ENCODE peak calls at places on chromosomes 7 and 10, in eight cellular contexts. G is esophagus squamous epithelium, P is lung, C is HFFc6, T is neural crest cell, S is cardiac muscle cell, K is fibroblast of lung, I is bronchial epithelial cell. L is an unnamed sample.

GRCh38 chr10:128068398-128069285 is 57.6 kb downstream of the MKI67 start:
- DNase-seq in G (no peak), P (no peak), C (no peak), T (no peak), S (no peak), K (no peak), I (no peak), L (no peak)

GRCh38 chr7:114986805-114987204 is 64.9 kb downstream of the MDFIC start:
- DNase-seq in G (no peak), P (no peak), C (peak), T (no peak), S (peak), K (no peak), I (no peak), L (no peak)

GRCh38 chr7:137882261-137882668 is 35.5 kb upstream of the DGKI start:
- DNase-seq in G (no peak), P (no peak), C (peak), T (no peak), S (peak), K (peak), I (peak), L (peak)

GRCh38 chr10:103758294-103758681 is 97.1 kb downstream of the SH3PXD2A start:
- DNase-seq in G (no peak), P (no peak), C (peak), T (no peak), S (no peak), K (no peak), I (peak), L (no peak)

GRCh38 chr7:43302211-43302711 is 189.8 kb downstream of the HECW1 start:
- DNase-seq in G (no peak), P (no peak), C (peak), T (no peak), S (peak), K (peak), I (peak), L (peak)

GRCh38 chr7:73864981-73865711 is 4.2 kb downstream of the TMEM270 start:
- DNase-seq in G (no peak), P (no peak), C (no peak), T (no peak), S (no peak), K (no peak), I (no peak), L (no peak)

GRCh38 chr10:52256832-52257691 is 57.0 kb upstream of the DKK1 start:
- DNase-seq in G (no peak), P (peak), C (no peak), T (no peak), S (peak), K (peak), I (peak), L (no peak)

GRCh38 chr7:137818036-137818435 is 28.7 kb downstream of the DGKI start:
- DNase-seq in G (no peak), P (no peak), C (peak), T (no peak), S (no peak), K (peak), I (no peak), L (no peak)

GRCh38 chr10:11683529-11684320 is 58.5 kb upstream of the ECHDC3 start:
- DNase-seq in G (no peak), P (no peak), C (no peak), T (no peak), S (no peak), K (no peak), I (no peak), L (no peak)

GRCh38 chr7:110994028-110994967 is 96.6 kb upstream of the LRRN3 start:
- DNase-seq in G (no peak), P (no peak), C (no peak), T (no peak), S (peak), K (no peak), I (peak), L (peak)

GRCh38 chr10:132111871-132112341 is 46.2 kb downstream of the JAKMIP3 start:
- DNase-seq in G (no peak), P (no peak), C (no peak), T (no peak), S (no peak), K (no peak), I (no peak), L (no peak)

GRCh38 chr10:2772135-2772534 is 295.2 kb upstream of the PFKP start:
- DNase-seq in G (no peak), P (no peak), C (no peak), T (no peak), S (no peak), K (no peak), I (no peak), L (no peak)

GRCh38 chr7:95205821-95206220 is 118.5 kb downstream of the PON1 start:
- DNase-seq in G (no peak), P (no peak), C (peak), T (no peak), S (peak), K (peak), I (peak), L (no peak)

GRCh38 chr7:155860840-155861479 is 48.7 kb upstream of the SHH start:
- DNase-seq in G (no peak), P (peak), C (no peak), T (no peak), S (peak), K (peak), I (peak), L (peak)

DNA sequence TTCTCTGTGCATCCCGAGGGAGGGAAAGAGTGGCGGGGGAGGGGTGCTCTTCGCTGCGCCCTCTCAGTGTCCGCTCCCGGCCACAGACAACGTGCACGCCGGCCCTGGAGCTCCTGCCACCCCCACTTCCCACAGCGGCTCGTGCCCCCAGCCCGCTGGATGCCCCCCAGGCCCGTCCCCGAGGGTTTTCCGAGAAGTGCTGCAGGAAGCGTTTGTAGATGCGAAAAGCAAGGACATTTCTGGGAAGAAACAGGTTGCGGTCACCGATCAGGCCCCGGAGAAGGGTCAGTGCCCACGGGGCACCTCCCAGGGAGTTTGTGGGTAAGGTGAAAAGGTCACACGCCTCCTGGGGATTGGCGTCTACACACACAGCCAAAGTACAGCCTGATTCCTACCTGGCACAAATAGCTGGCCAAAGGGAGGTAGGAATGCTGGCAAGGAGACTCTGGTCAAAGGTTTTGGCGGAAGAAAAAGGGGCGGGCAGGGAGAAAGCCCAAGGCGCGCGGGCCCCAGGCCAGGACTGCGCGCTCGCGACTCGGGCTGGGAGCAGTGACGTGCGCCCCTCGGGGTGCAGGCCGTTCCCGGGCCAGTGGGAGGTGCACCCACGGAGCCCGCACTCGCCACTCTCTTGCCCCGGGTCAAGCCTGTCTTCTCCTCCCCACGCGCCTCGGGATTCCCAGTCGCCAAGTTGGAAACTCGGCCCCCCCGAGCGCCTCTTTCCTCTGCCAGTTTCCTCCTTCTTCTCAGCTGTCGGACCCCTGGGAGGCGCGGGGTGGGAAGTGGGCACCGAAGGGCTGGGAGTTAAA is 1.5 kb upstream of the NRP1 start:
- DNase-seq in G (no peak), P (peak), C (peak), T (peak), S (peak), K (peak), I (no peak), L (no peak)
- TF ChIP-seq CTCF in G (no peak), P (no peak), C (peak), T (no peak), S (peak), K (no peak), I (no peak), L (no peak)

GRCh38 chr10:105468769-105469168 is 827.7 kb downstream of the SORCS3 start:
- DNase-seq in G (no peak), P (no peak), C (no peak), T (no peak), S (no peak), K (no peak), I (no peak), L (no peak)
- TF ChIP-seq CTCF in G (no peak), P (no peak), C (no peak), T (no peak), S (no peak), K (no peak), I (no peak), L (no peak)

GRCh38 chr10:111856631-111857030 is 326.9 kb downstream of the GPAM start:
- DNase-seq in G (no peak), P (no peak), C (no peak), T (no peak), S (no peak), K (no peak), I (no peak), L (no peak)
- TF ChIP-seq CTCF in G (peak), P (no peak), C (no peak), T (peak), S (no peak), K (peak), I (no peak), L (peak)

DNA sequence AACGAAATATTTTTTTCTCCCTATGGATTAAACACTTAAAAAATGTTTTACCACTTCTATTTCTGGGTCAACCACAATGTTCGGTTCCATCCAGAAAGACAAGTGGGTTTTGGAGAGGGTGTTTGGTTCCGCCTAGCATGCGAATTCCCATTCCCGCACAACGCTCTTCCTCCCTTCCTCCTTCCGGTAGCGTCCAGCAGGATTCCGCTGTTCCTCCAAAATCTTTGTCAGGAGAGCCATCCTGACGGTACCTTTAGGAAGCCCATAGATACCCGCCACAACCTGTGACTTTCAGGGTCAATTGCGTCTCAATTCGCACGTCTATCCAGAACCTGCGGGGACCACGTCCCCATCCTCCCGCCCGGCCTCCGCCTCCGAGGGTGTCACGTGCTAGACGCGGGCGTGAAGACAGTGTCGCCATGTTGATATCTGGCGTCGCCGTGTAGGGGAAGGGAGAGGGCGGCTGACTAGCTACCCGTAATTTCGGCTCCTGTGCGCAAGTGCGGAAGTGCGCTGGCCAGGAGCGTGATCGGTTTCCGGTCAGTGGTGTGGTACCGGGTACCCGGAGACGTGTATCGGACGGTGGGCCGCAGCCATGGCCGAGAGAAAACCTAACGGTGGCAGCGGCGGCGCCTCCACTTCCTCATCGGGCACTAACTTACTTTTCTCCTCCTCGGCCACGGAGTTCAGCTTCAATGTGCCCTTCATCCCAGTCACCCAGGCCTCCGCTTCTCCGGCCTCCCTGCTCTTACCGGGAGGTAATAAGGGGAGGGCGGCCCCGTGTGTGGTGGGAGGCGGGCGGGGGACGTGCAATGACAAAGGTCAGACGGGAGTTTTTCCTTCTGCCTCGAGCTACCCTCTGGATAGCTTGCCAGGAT is at the start of gene SEC23IP:
- DNase-seq in G (peak), P (peak), C (peak), T (peak), S (peak), K (peak), I (peak), L (peak)
- TF ChIP-seq CTCF in G (peak), P (no peak), C (no peak), T (no peak), S (no peak), K (no peak), I (no peak), L (no peak)